ENCODE peak calls at places on chromosomes 4 and X, in ten cellular contexts. E is GM12865; H is ovary; M is OCI-LY7; L is HFF-Myc; I is cardiac muscle cell; V is CD8-positive, alpha-beta T cell; Y is choroid plexus epithelial cell; S is endodermal cell; R is neural progenitor cell. F is an unnamed sample.
A peak's percentile ranks its signal among the peaks of the same experiment; 100 is the strongest.

GRCh38 chrX:71618303-71618721 is at the start of gene CXCR3:
- DNase-seq in S (no peak), E (peak; percentile 92), Y (no peak), V (peak; percentile 28), H (no peak), L (no peak), R (no peak), I (no peak), M (peak; percentile 59), F (peak; percentile 97)

GRCh38 chr4:76087007-76087769 is 12.7 kb downstream of the ART3 start:
- DNase-seq in V (no peak), L (peak; percentile 42), I (peak; percentile 80), E (peak; percentile 39), S (peak; percentile 85), H (no peak), Y (peak; percentile 76), R (peak; percentile 80), M (no peak), F (peak; percentile 81)

GRCh38 chrX:138191998-138192397 is 519.5 kb downstream of the FGF13 start:
- DNase-seq in I (peak; percentile 64), L (no peak), M (peak; percentile 15), V (no peak), Y (peak; percentile 17), R (peak; percentile 64), H (no peak), S (peak; percentile 71), E (peak; percentile 18), F (peak; percentile 51)

GRCh38 chrX:28638775-28639174 is 51.5 kb downstream of the IL1RAPL1 start:
- DNase-seq in I (no peak), Y (peak; percentile 31), M (no peak), H (no peak), V (no peak), R (no peak), S (no peak), L (no peak), E (no peak), F (no peak)

GRCh38 chr4:24888945-24889344 is 23.9 kb downstream of the CCDC149 start:
- DNase-seq in M (no peak), H (no peak), V (no peak), I (no peak), R (no peak), L (no peak), Y (no peak), S (no peak), E (no peak), F (no peak)

GRCh38 chr4:183362916-183363542 is 40.8 kb upstream of the CLDN24 start:
- DNase-seq in V (no peak), I (no peak), R (peak; percentile 35), H (no peak), E (no peak), M (no peak), Y (peak; percentile 54), L (no peak), S (peak; percentile 70), F (no peak)

GRCh38 chr4:151676301-151676700 is 84.5 kb downstream of the GATB start:
- DNase-seq in L (peak; percentile 43), S (no peak), Y (peak; percentile 79), V (no peak), R (no peak), E (no peak), M (no peak), I (no peak), H (no peak), F (no peak)

GRCh38 chr4:83582289-83582756 is 46.4 kb downstream of the GPAT3 start:
- DNase-seq in Y (no peak), H (no peak), V (no peak), S (peak; percentile 50), E (peak; percentile 44), R (no peak), I (no peak), M (peak; percentile 58), L (no peak), F (peak; percentile 14)

GRCh38 chr4:20276848-20277247 is 25.1 kb downstream of the SLIT2 start:
- DNase-seq in Y (no peak), L (no peak), I (no peak), M (no peak), E (no peak), S (no peak), V (no peak), R (peak; percentile 32), H (no peak), F (no peak)

GRCh38 chr4:138790993-138791392 is 224.6 kb upstream of the NOCT start:
- DNase-seq in L (no peak), H (no peak), R (no peak), V (no peak), I (no peak), M (no peak), Y (no peak), S (no peak), E (no peak), F (no peak)

GRCh38 chrX:104318330-104319009 is 63.7 kb upstream of the ESX1 start:
- DNase-seq in V (no peak), M (no peak), L (no peak), H (no peak), S (no peak), Y (peak; percentile 30), R (peak; percentile 31), E (no peak), I (no peak), F (no peak)

GRCh38 chr4:91116861-91117260 is 989.7 kb downstream of the CCSER1 start:
- DNase-seq in I (no peak), M (no peak), S (no peak), V (no peak), R (no peak), Y (peak; percentile 48), H (no peak), L (no peak), E (peak; percentile 2), F (peak; percentile 11)
- TF ChIP-seq CTCF in I (peak; percentile 45), M (peak; percentile 41), S (peak; percentile 69), V (no peak), R (peak; percentile 27), Y (peak; percentile 47), H (no peak), L (no peak), E (no peak), F (no peak)

DNA sequence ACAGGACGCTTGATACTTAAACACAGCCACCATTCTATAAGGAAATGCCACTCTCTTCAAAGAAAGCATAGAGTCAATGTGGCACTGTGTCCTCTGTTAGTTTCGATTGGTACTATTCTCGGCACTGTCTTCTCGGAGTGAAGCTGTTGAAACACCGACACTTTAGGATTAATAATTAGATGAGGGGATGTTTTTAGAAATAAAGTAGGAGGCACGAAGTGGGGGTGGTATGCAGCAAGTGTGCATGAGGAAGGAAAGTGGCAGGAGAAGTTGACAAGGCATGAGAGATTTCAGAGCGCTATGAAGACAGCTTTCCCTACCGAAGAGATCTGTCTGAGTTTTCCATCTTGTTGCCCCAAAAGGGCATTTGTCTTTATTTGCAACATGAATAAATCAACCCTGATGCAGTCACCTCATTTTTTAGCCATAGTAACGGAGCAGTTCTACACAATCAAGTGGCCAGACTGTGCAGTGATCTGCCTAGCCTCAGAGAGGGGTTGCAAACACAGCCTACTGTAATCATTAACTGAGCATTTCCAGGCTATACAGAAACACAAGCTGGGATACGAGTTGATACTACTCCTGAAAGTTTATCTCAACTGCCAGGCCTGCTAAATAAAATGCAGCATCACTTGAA is 8.3 kb downstream of the GPRIN3 start:
- DNase-seq in M (peak; percentile 62), E (no peak), S (no peak), R (no peak), Y (no peak), L (no peak), I (peak; percentile 28), H (no peak), V (no peak), F (no peak)
- TF ChIP-seq CTCF in M (peak; percentile 45), E (no peak), S (no peak), R (no peak), Y (no peak), L (no peak), I (no peak), H (no peak), V (no peak), F (no peak)

GRCh38 chr4:147839651-147840050 is 107.8 kb downstream of the ARHGAP10 start:
- DNase-seq in E (no peak), R (no peak), S (no peak), L (no peak), I (no peak), M (no peak), V (no peak), Y (no peak), H (no peak), F (no peak)
- TF ChIP-seq CTCF in E (no peak), R (no peak), S (no peak), L (no peak), I (no peak), M (no peak), V (no peak), Y (no peak), H (no peak), F (no peak)

GRCh38 chr4:168998596-168998995 is 11.5 kb downstream of the CBR4 start:
- DNase-seq in M (no peak), I (no peak), Y (no peak), H (no peak), S (no peak), L (no peak), E (no peak), V (no peak), R (no peak), F (no peak)

GRCh38 chr4:168993724-168994510 is 16.1 kb downstream of the CBR4 start:
- DNase-seq in H (no peak), Y (peak; percentile 53), S (no peak), M (no peak), I (no peak), L (no peak), R (no peak), V (no peak), E (no peak), F (peak; percentile 9)

GRCh38 chr4:168999836-169000235 is 10.2 kb downstream of the CBR4 start:
- DNase-seq in I (no peak), H (no peak), V (no peak), M (no peak), E (no peak), Y (peak; percentile 26), L (no peak), R (no peak), S (no peak), F (no peak)

GRCh38 chr4:168994961-168995360 is 15.1 kb downstream of the CBR4 start:
- DNase-seq in L (no peak), I (no peak), S (no peak), E (no peak), R (no peak), V (no peak), H (no peak), M (no peak), Y (no peak), F (no peak)

DNA sequence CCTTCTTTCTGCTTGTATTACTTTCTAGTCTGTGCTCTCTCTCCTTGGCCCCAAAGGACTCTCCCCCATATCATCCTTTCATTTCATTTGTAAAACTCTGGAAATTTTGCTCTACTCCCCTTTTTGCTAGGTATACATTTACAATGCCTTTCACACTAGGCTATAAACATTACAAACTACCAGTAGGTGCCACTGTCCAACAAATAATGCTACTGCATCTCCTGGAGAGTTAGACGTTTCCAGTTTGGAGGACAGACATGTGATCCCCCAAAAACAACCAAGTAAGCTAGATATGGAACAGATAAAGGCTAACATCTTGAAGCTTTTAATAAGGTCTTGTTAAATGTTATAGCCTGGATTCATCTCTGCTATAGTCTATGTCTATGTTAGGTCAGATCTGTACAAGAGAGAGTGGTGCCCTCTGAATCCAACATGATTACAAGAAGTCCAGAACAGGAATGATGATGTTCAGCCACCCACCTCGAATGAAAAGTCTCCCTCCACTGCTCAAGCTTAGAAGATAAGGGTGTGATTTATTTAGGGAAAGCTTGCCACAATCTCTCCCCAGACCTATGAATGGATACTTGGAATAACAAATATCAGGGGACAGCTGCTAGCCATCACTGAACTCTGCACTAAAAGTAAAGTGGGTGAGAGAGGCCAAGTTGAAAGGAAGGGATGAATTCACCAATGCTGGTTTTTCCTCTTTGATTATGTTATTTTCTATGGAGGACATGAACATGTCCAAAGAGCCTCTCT is 14.3 kb downstream of the CBR4 start:
- DNase-seq in E (no peak), I (no peak), H (no peak), V (no peak), S (no peak), L (no peak), Y (peak; percentile 46), R (peak; percentile 21), M (no peak), F (peak; percentile 19)
- TF ChIP-seq CTCF in E (no peak), I (peak; percentile 5), H (no peak), V (no peak), S (peak; percentile 37), L (no peak), Y (peak; percentile 40), R (peak; percentile 40), M (peak; percentile 39), F (no peak)